ENCODE peak calls at places on chromosome 13, in six cellular contexts. A, N, I, M, E and V are unnamed samples.

GRCh38 chr13:81379183-81379582 is 1038.3 kb upstream of the SPRY2 start:
- ATAC-seq in N (no peak), E (no peak), A (no peak), I (no peak), M (no peak), V (no peak)

GRCh38 chr13:27170521-27171243 is 929 bp downstream of the USP12 start:
- ATAC-seq in E (peak; percentile 38), N (no peak), A (peak; percentile 38), M (peak; percentile 10), I (peak; percentile 1), V (no peak)

GRCh38 chr13:41327994-41328778 is 17.1 kb downstream of the NAA16 start:
- ATAC-seq in E (no peak), M (no peak), I (peak; percentile 64), N (no peak), A (no peak), V (no peak)

GRCh38 chr13:39451860-39452301 is 151.1 kb downstream of the LHFPL6 start:
- ATAC-seq in N (peak; percentile 46), E (no peak), A (no peak), M (no peak), I (peak; percentile 62), V (peak; percentile 80)

GRCh38 chr13:79997244-79997643 is 343.7 kb downstream of the SPRY2 start:
- ATAC-seq in I (no peak), N (no peak), E (no peak), A (no peak), M (no peak), V (no peak)

GRCh38 chr13:20193142-20193923 is 595 bp upstream of the GJB2 start:
- ATAC-seq in N (no peak), E (no peak), A (no peak), M (no peak), I (peak; percentile 21), V (no peak)

GRCh38 chr13:30745917-30746686 is 10.8 kb downstream of the ALOX5AP start:
- ATAC-seq in I (peak; percentile 12), E (no peak), N (no peak), A (peak; percentile 87), M (no peak), V (no peak)

GRCh38 chr13:71866173-71867091 is 572 bp downstream of the DACH1 start:
- ATAC-seq in E (no peak), I (peak; percentile 14), M (peak; percentile 56), N (no peak), A (peak; percentile 72), V (peak; percentile 21)

GRCh38 chr13:36973621-36974268 is 25.4 kb downstream of the ALG5 start:
- ATAC-seq in E (no peak), I (peak; percentile 92), M (no peak), N (no peak), A (no peak), V (no peak)

GRCh38 chr13:33514362-33514761 is 228.8 kb upstream of the STARD13 start:
- ATAC-seq in N (no peak), E (peak; percentile 39), M (no peak), I (peak; percentile 75), A (no peak), V (no peak)

GRCh38 chr13:101554420-101555125 is 102.1 kb downstream of the ITGBL1 start:
- ATAC-seq in M (no peak), A (no peak), E (no peak), N (no peak), I (peak; percentile 54), V (no peak)

GRCh38 chr13:27086599-27087265 is 84.9 kb downstream of the USP12 start:
- ATAC-seq in I (no peak), N (peak; percentile 41), M (no peak), E (no peak), A (no peak), V (no peak)

GRCh38 chr13:107866666-107867623 is 348.4 kb downstream of the LIG4 start:
- ATAC-seq in A (peak; percentile 36), M (peak; percentile 36), I (no peak), E (peak; percentile 64), N (no peak), V (no peak)

GRCh38 chr13:35930665-35931631 is 200.2 kb downstream of the DCLK1 start:
- ATAC-seq in I (peak; percentile 70), E (no peak), N (no peak), A (no peak), M (no peak), V (no peak)

GRCh38 chr13:61774903-61775302 is 359.3 kb upstream of the PCDH20 start:
- ATAC-seq in I (no peak), A (no peak), N (no peak), M (no peak), E (no peak), V (no peak)

GRCh38 chr13:35978607-35979316 is 152.4 kb downstream of the DCLK1 start:
- ATAC-seq in M (no peak), E (peak; percentile 65), I (peak; percentile 56), A (peak; percentile 41), N (no peak), V (peak; percentile 22)

GRCh38 chr13:35984287-35984686 is 146.9 kb downstream of the DCLK1 start:
- ATAC-seq in A (no peak), I (no peak), E (no peak), N (no peak), M (no peak), V (no peak)

GRCh38 chr13:48457578-48458242 is 44.8 kb upstream of the LPAR6 start:
- ATAC-seq in A (no peak), N (peak; percentile 15), M (no peak), I (no peak), E (no peak), V (no peak)

GRCh38 chr13:47990920-47991466 is 10.1 kb downstream of the SUCLA2 start:
- ATAC-seq in N (no peak), A (peak; percentile 42), M (no peak), E (no peak), I (no peak), V (no peak)

GRCh38 chr13:42377640-42378382 is 105.9 kb downstream of the AKAP11 start:
- ATAC-seq in A (no peak), I (peak; percentile 76), E (no peak), N (no peak), M (no peak), V (no peak)

GRCh38 chr13:100344544-100344943 is 244.0 kb downstream of the GGACT start:
- ATAC-seq in N (no peak), I (no peak), E (no peak), A (no peak), M (no peak), V (no peak)

DNA sequence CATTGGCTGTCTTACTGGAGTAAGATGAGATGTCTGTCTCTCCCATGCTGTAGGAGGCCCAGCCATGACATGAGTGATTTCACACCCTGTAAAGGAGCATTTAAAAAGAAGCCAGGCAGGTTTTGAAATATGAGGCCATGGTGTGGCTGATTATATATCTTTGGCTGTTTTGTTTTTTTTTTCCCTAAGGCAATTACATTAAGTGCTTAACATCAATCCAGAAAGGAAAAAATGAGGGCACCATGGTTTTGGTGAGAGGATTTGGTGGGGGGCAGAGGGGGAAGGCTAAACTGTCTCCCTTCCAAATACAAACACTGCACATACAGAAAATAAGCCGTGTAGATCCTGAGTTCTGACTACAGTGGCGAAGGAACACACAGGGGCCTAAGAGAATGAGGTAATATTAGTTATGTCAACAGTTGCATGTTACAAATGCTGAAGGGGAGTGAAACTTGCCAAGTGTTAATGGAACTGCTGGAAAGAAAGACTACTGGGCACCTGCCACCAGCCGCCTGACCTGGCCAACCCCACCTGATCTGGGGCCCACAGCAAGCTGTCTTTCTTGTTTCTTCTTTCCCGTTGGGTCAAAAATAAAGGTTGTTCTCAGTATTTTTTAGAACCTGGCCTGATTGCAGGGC is 183.7 kb upstream of the TSC22D1 start:
- ATAC-seq in I (no peak), E (no peak), M (no peak), A (peak; percentile 44), N (peak; percentile 74), V (peak; percentile 84)
- TF ChIP-seq EP300 in I (no peak), E (no peak), M (no peak), A (no peak), N (no peak), V (no peak)

GRCh38 chr13:24516919-24517318 is 4.3 kb upstream of the PARP4 start:
- ATAC-seq in M (no peak), I (no peak), E (no peak), A (no peak), N (no peak), V (no peak)
- TF ChIP-seq EP300 in M (no peak), I (no peak), E (no peak), A (no peak), N (no peak), V (no peak)

GRCh38 chr13:110354715-110355473 is 47.8 kb downstream of the COL4A2 start:
- ATAC-seq in A (no peak), I (peak; percentile 75), E (no peak), N (no peak), M (no peak), V (no peak)
- TF ChIP-seq EP300 in A (no peak), I (no peak), E (no peak), N (no peak), M (no peak), V (no peak)

DNA sequence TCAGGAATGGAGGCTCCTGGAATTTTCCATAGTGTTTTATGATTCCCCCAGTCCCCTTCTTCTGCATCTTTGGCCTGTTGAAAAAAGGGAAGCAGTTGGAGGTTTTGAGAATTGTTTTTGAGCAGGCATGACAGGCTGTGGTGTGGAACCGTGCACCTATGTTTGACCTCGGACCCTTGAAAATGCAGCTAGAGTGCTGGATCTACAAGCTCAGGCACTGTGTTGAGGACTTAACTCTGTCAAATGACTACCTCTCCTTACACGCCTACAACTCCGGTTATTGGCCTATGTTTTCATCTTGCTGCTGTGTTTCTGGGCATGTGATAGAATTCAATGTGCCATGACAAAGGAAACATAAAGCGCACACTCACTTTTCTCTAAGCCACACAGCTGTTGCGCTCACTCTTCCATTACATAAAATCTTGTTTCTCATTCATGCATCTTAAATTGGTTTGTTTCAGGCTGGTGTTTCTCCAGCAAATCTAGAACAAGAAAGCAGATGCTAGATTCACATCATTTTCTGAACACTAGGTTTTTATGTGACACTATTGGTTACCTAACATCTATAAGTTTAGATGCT is 616.6 kb downstream of the FGF9 start:
- ATAC-seq in A (no peak), M (no peak), N (no peak), I (no peak), E (no peak), V (no peak)
- TF ChIP-seq EP300 in A (no peak), M (no peak), N (no peak), I (no peak), E (no peak), V (no peak)

DNA sequence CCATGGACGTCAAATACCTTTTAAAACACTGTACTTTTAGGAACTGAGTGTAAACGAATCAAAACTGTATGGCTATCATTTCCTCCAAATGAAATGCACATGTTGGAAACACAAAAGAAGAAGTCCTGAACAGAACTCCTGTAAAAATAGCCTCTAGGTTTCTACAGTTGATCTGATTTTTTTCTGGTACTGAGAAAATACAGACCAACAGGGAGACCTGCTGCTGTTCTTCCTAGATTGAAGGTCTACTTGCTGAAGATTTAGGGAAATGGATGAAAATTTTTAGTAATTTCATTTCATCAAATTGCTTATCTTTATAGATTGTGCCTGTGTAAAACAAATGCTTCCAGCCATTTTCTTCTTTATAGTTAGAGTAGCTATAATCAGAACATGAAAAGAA is 520.4 kb downstream of the SLITRK6 start:
- ATAC-seq in E (no peak), N (no peak), A (no peak), M (no peak), I (no peak), V (no peak)
- TF ChIP-seq EP300 in E (no peak), N (no peak), A (no peak), M (no peak), I (no peak), V (no peak)

GRCh38 chr13:44148159-44148929 is 225.3 kb upstream of the SERP2 start:
- ATAC-seq in A (no peak), E (no peak), I (no peak), N (no peak), M (no peak), V (no peak)
- TF ChIP-seq EP300 in A (no peak), E (no peak), I (no peak), N (no peak), M (no peak), V (no peak)